ENCODE peak calls at places on chromosomes 3 and 15, in four cellular contexts. S is K562, M is H1, Q is GM12878. F is an unnamed sample.

GRCh38 chr15:36724493-36724892 is 145.1 kb downstream of the CDIN1 start:
- DNase-seq in S (no peak), M (no peak), Q (no peak), F (no peak)

GRCh38 chr3:111936191-111936841 is 42.5 kb upstream of the ABHD10 start:
- DNase-seq in S (no peak), M (no peak), Q (no peak), F (no peak)

GRCh38 chr3:128999104-128999503 is 2.0 kb upstream of the EFCC1 start:
- DNase-seq in S (no peak), M (no peak), Q (no peak), F (peak; percentile 27)

GRCh38 chr15:96075895-96076294 is 254.6 kb upstream of the NR2F2 start:
- DNase-seq in S (no peak), M (no peak), Q (no peak), F (no peak)

GRCh38 chr15:67080900-67081431 is 15.6 kb downstream of the SMAD3 start:
- DNase-seq in S (no peak), M (no peak), Q (peak; percentile 99), F (no peak)

GRCh38 chr3:14805946-14806537 is 12.7 kb upstream of the FGD5 start:
- DNase-seq in S (no peak), M (no peak), Q (no peak), F (no peak)

GRCh38 chr3:37836589-37836988 is 25.1 kb upstream of the CTDSPL start:
- DNase-seq in S (no peak), M (no peak), Q (no peak), F (no peak)

GRCh38 chr3:113531826-113532697 is at the start of gene SIDT1:
- DNase-seq in S (no peak), M (no peak), Q (peak; percentile 71), F (no peak)

GRCh38 chr3:58171126-58171525 is 39.6 kb downstream of the DNASE1L3 start:
- DNase-seq in S (no peak), M (no peak), Q (no peak), F (no peak)

GRCh38 chr15:31265090-31265870 is 61.4 kb upstream of the KLF13 start:
- DNase-seq in S (no peak), M (peak; percentile 44), Q (no peak), F (peak; percentile 79)

GRCh38 chr15:28942046-28942445 is 56.3 kb downstream of the APBA2 start:
- DNase-seq in S (no peak), M (no peak), Q (no peak), F (no peak)

GRCh38 chr3:126284258-126284904 is 72.8 kb downstream of the KLF15 start:
- DNase-seq in S (no peak), M (no peak), Q (no peak), F (no peak)

GRCh38 chr3:58161435-58162398 is 49.1 kb downstream of the DNASE1L3 start:
- DNase-seq in S (peak; percentile 70), M (no peak), Q (no peak), F (no peak)

GRCh38 chr3:57226156-57226555 is 1.4 kb upstream of the APPL1 start:
- DNase-seq in S (no peak), M (no peak), Q (no peak), F (no peak)

GRCh38 chr3:14458434-14459280 is 56.3 kb downstream of the SLC6A6 start:
- DNase-seq in S (no peak), M (no peak), Q (no peak), F (no peak)

GRCh38 chr3:143068059-143068458 is 51.5 kb upstream of the CHST2 start:
- DNase-seq in S (no peak), M (no peak), Q (no peak), F (no peak)

GRCh38 chr15:100732359-100733055 is 130.1 kb downstream of the ASB7 start:
- DNase-seq in S (no peak), M (peak; percentile 30), Q (no peak), F (no peak)

GRCh38 chr3:66256806-66257205 is 36.0 kb downstream of the SLC25A26 start:
- DNase-seq in S (no peak), M (no peak), Q (no peak), F (no peak)

GRCh38 chr15:90931737-90932659 is at the start of gene HDDC3:
- DNase-seq in S (peak; percentile 81), M (peak; percentile 99), Q (peak; percentile 63), F (peak; percentile 86)

GRCh38 chr3:4581905-4582611 is 88.9 kb downstream of the ITPR1 start:
- DNase-seq in S (no peak), M (no peak), Q (no peak), F (no peak)

GRCh38 chr15:74207652-74208440 is 5.3 kb upstream of the STRA6 start:
- DNase-seq in S (no peak), M (no peak), Q (no peak), F (no peak)

GRCh38 chr3:51271172-51271571 is 113.9 kb upstream of the MANF start:
- DNase-seq in S (no peak), M (no peak), Q (no peak), F (no peak)

GRCh38 chr3:142095866-142096265 is 53.5 kb downstream of the TFDP2 start:
- DNase-seq in S (no peak), M (no peak), Q (no peak), F (no peak)

GRCh38 chr15:43105077-43105769 is 615 bp downstream of the UBR1 start:
- DNase-seq in S (peak; percentile 34), M (no peak), Q (no peak), F (peak; percentile 9)

GRCh38 chr15:74433592-74434259 is at the start of gene SEMA7A:
- DNase-seq in S (peak; percentile 98), M (peak; percentile 89), Q (peak; percentile 57), F (peak; percentile 64)

GRCh38 chr15:45163508-45163856 is 24.3 kb downstream of the SHF start:
- DNase-seq in S (no peak), M (no peak), Q (no peak), F (no peak)

GRCh38 chr3:150286390-150287147 is 121.5 kb upstream of the TSC22D2 start:
- DNase-seq in S (peak; percentile 58), M (peak; percentile 51), Q (peak; percentile 15), F (peak; percentile 44)

GRCh38 chr15:89356634-89357298 is 22.1 kb upstream of the POLG start:
- DNase-seq in S (no peak), M (no peak), Q (no peak), F (no peak)

GRCh38 chr3:104629038-104629437 is 737.7 kb upstream of the ALCAM start:
- DNase-seq in S (no peak), M (no peak), Q (no peak), F (no peak)

GRCh38 chr3:33884204-33884561 is 85.8 kb downstream of the PDCD6IP start:
- DNase-seq in S (peak; percentile 73), M (no peak), Q (no peak), F (peak; percentile 26)

GRCh38 chr3:53114011-53114400 is 16.2 kb downstream of the RFT1 start:
- DNase-seq in S (peak; percentile 75), M (peak; percentile 93), Q (no peak), F (peak; percentile 66)

GRCh38 chr15:35293353-35294130 is 208.4 kb upstream of the NANOGP8 start:
- DNase-seq in S (peak; percentile 7), M (no peak), Q (no peak), F (peak; percentile 77)
- TF ChIP-seq CBX5 in S (no peak), M (no peak), Q (no peak), F (no peak)

GRCh38 chr3:70550723-70551319 is 238.4 kb upstream of the MDFIC2 start:
- DNase-seq in S (no peak), M (peak; percentile 85), Q (no peak), F (peak; percentile 42)
- TF ChIP-seq USF2 in S (no peak), M (no peak), Q (no peak), F (no peak)

GRCh38 chr15:70722266-70723123 is 40.9 kb downstream of the UACA start:
- DNase-seq in S (peak; percentile 24), M (no peak), Q (no peak), F (peak; percentile 35)
- TF ChIP-seq HDAC6 in S (no peak), M (no peak), Q (no peak), F (no peak)

DNA sequence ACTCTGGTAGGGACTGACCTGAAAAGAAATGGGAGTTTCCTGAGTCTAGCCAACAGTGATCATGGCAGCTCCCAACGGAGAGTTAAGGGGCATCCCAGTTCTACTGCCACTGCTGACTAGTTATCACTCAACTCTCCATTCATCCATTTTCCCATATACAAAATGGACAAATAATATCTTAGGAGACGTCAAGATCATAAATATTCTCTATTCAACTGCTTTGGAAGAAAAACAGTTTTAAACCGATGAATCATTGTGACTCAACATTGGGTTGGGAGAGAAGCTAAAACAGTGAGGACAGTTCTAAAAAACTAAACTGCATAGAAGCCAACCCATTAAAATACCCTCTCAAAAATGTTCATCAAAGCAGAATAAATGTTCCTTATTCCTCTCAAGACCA is 57.6 kb upstream of the CHRM5 start:
- DNase-seq in S (no peak), M (no peak), Q (no peak), F (no peak)
- TF ChIP-seq CBX5 in S (no peak), M (no peak), Q (no peak), F (no peak)

GRCh38 chr3:101065962-101066361 is 72.7 kb upstream of the ABI3BP start:
- DNase-seq in S (no peak), M (no peak), Q (no peak), F (peak; percentile 4)
- TF ChIP-seq USF2 in S (no peak), M (no peak), Q (no peak), F (no peak)

GRCh38 chr3:29759021-29759359 is 478.1 kb downstream of the RBMS3 start:
- DNase-seq in S (no peak), M (no peak), Q (no peak), F (no peak)
- TF ChIP-seq HDAC6 in S (no peak), M (no peak), Q (no peak), F (no peak)

GRCh38 chr3:146903927-146904326 is 298.8 kb upstream of the PLSCR5 start:
- DNase-seq in S (no peak), M (no peak), Q (no peak), F (no peak)
- TF ChIP-seq CBX5 in S (no peak), M (no peak), Q (no peak), F (no peak)

GRCh38 chr15:60299452-60300047 is 98.2 kb downstream of the ANXA2 start:
- DNase-seq in S (peak; percentile 9), M (no peak), Q (no peak), F (no peak)
- TF ChIP-seq USF2 in S (no peak), M (no peak), Q (no peak), F (no peak)

GRCh38 chr3:72263223-72264015 is 478.5 kb upstream of the PROK2 start:
- DNase-seq in S (no peak), M (no peak), Q (no peak), F (no peak)

GRCh38 chr3:72261566-72262564 is 476.9 kb upstream of the PROK2 start:
- DNase-seq in S (no peak), M (no peak), Q (no peak), F (no peak)

GRCh38 chr3:72265661-72266370 is 480.9 kb upstream of the PROK2 start:
- DNase-seq in S (no peak), M (no peak), Q (no peak), F (no peak)

GRCh38 chr3:72262707-72263106 is 477.8 kb upstream of the PROK2 start:
- DNase-seq in S (no peak), M (no peak), Q (no peak), F (no peak)

GRCh38 chr3:72265250-72265649 is 480.3 kb upstream of the PROK2 start:
- DNase-seq in S (peak; percentile 19), M (no peak), Q (no peak), F (no peak)
- TF ChIP-seq HDAC6 in S (no peak), M (no peak), Q (no peak), F (no peak)